ENCODE peak calls at places on chromosomes 12 and 14, in four cellular contexts. S, I, D and W are unnamed samples.
A peak's percentile ranks its signal among the peaks of the same experiment; 100 is the strongest.

GRCh38 chr14:71852201-71852600 is 80.0 kb upstream of the RGS6 start:
- DNase-seq in S (no peak), I (peak; percentile 21), D (no peak), W (peak; percentile 21)

GRCh38 chr12:52691076-52691764 is 11.0 kb upstream of the KRT1 start:
- DNase-seq in S (no peak), I (no peak), D (peak; percentile 20), W (no peak)

GRCh38 chr14:49769171-49769570 is 1.2 kb downstream of the KLHDC2 start:
- DNase-seq in S (peak; percentile 62), I (peak; percentile 70), D (peak; percentile 60), W (peak; percentile 64)

GRCh38 chr14:94550041-94550440 is 11.2 kb upstream of the SERPINA4 start:
- DNase-seq in S (no peak), I (no peak), D (no peak), W (no peak)

GRCh38 chr12:50566066-50566465 is 61.3 kb downstream of the DIP2B start:
- DNase-seq in S (no peak), I (no peak), D (no peak), W (no peak)

GRCh38 chr14:63673882-63674497 is 32.3 kb upstream of the WDR89 start:
- DNase-seq in S (no peak), I (no peak), D (no peak), W (no peak)

GRCh38 chr14:101492716-101493115 is 68.6 kb upstream of the DIO3 start:
- DNase-seq in S (no peak), I (no peak), D (no peak), W (no peak)

GRCh38 chr12:121949643-121950397 is 31.4 kb downstream of the CFAP251 start:
- DNase-seq in S (peak; percentile 79), I (peak; percentile 96), D (peak; percentile 38), W (peak; percentile 96)

GRCh38 chr12:123120452-123121166 is 30.3 kb downstream of the PITPNM2 start:
- DNase-seq in S (peak; percentile 51), I (peak; percentile 45), D (no peak), W (no peak)

GRCh38 chr14:81269100-81269978 is 48.6 kb upstream of the GTF2A1 start:
- DNase-seq in S (peak; percentile 79), I (peak; percentile 82), D (peak; percentile 85), W (peak; percentile 84)

GRCh38 chr12:9831720-9832119 is 4.4 kb downstream of the KLRF1 start:
- DNase-seq in S (no peak), I (no peak), D (no peak), W (no peak)

GRCh38 chr14:33469898-33470297 is 481.0 kb downstream of the EGLN3 start:
- DNase-seq in S (no peak), I (no peak), D (no peak), W (no peak)

GRCh38 chr12:51323317-51323960 is 535 bp downstream of the BIN2 start:
- DNase-seq in S (no peak), I (no peak), D (no peak), W (no peak)

GRCh38 chr12:19191089-19191488 is 61.6 kb downstream of the PLEKHA5 start:
- DNase-seq in S (no peak), I (no peak), D (no peak), W (no peak)

GRCh38 chr12:4112734-4113396 is 160.7 kb upstream of the CCND2 start:
- DNase-seq in S (peak; percentile 41), I (peak; percentile 15), D (no peak), W (peak; percentile 33)

GRCh38 chr12:12803186-12803585 is 10.0 kb upstream of the DDX47 start:
- DNase-seq in S (peak; percentile 88), I (peak; percentile 88), D (peak; percentile 77), W (peak; percentile 82)